ENCODE peak calls at places on chromosomes 13 and 19, in ten cellular contexts. V is upper lobe of left lung, C is spleen, M is body of pancreas, O is right lobe of liver, Q is adrenal gland, N is breast epithelium, U is stomach, G is esophagus muscularis mucosa, D is suprapubic skin. X is an unnamed sample.
A peak's percentile ranks its signal among the peaks of the same experiment; 100 is the strongest.

GRCh38 chr13:110421696-110422395 is 114.8 kb downstream of the COL4A2 start:
- DNase-seq in V (no peak), C (no peak), M (no peak), O (no peak), Q (no peak), N (no peak), U (no peak), G (no peak), D (no peak), X (no peak)

GRCh38 chr19:31066385-31066784 is 282.9 kb downstream of the TSHZ3 start:
- DNase-seq in V (no peak), C (no peak), M (no peak), O (no peak), Q (peak; percentile 21), N (no peak), U (no peak), G (no peak), D (no peak), X (no peak)

GRCh38 chr19:56671613-56671994 is at the start of gene ZNF835:
- DNase-seq in V (peak; percentile 94), C (peak; percentile 94), M (peak; percentile 94), O (peak; percentile 86), Q (peak; percentile 96), N (peak; percentile 77), U (peak; percentile 76), G (peak; percentile 97), D (peak; percentile 91), X (peak; percentile 98)

GRCh38 chr13:113816248-113816924 is 47.5 kb downstream of the GAS6 start:
- DNase-seq in V (no peak), C (peak; percentile 70), M (no peak), O (no peak), Q (peak; percentile 28), N (no peak), U (no peak), G (no peak), D (no peak), X (no peak)

GRCh38 chr13:33326723-33327122 is 41.2 kb upstream of the STARD13 start:
- DNase-seq in V (no peak), C (no peak), M (no peak), O (no peak), Q (no peak), N (no peak), U (no peak), G (no peak), D (no peak), X (no peak)

GRCh38 chr13:63408227-63409202 is 1992.9 kb upstream of the PCDH20 start:
- DNase-seq in V (no peak), C (no peak), M (no peak), O (no peak), Q (no peak), N (no peak), U (no peak), G (no peak), D (no peak), X (no peak)

GRCh38 chr13:22848539-22849052 is 332.2 kb upstream of the SGCG start:
- DNase-seq in V (no peak), C (no peak), M (peak; percentile 7), O (no peak), Q (no peak), N (no peak), U (no peak), G (no peak), D (no peak), X (peak; percentile 68)

GRCh38 chr13:40271931-40272775 is 394.3 kb downstream of the FOXO1 start:
- DNase-seq in V (no peak), C (no peak), M (peak; percentile 64), O (no peak), Q (peak; percentile 59), N (peak; percentile 97), U (peak; percentile 49), G (no peak), D (peak; percentile 89), X (peak; percentile 80)

GRCh38 chr13:109427148-109427547 is 359.2 kb downstream of the IRS2 start:
- DNase-seq in V (no peak), C (no peak), M (no peak), O (no peak), Q (no peak), N (no peak), U (no peak), G (peak; percentile 29), D (no peak), X (no peak)

GRCh38 chr19:51687791-51688664 is 5.1 kb upstream of the SPACA6 start:
- DNase-seq in V (peak; percentile 69), C (peak; percentile 77), M (peak; percentile 32), O (no peak), Q (peak; percentile 83), N (peak; percentile 53), U (peak; percentile 32), G (no peak), D (no peak), X (peak; percentile 59)

GRCh38 chr19:12779162-12779993 is 4.0 kb upstream of the HOOK2 start:
- DNase-seq in V (peak; percentile 62), C (peak; percentile 83), M (peak; percentile 26), O (peak; percentile 63), Q (peak; percentile 81), N (no peak), U (no peak), G (no peak), D (no peak), X (peak; percentile 60)

GRCh38 chr19:45884682-45885555 is 1.0 kb downstream of the IRF2BP1 start:
- DNase-seq in V (no peak), C (peak; percentile 85), M (peak; percentile 40), O (peak; percentile 54), Q (no peak), N (peak; percentile 46), U (peak; percentile 31), G (no peak), D (no peak), X (no peak)

GRCh38 chr19:6736169-6736916 is 1.0 kb downstream of the GPR108 start:
- DNase-seq in V (peak; percentile 87), C (peak; percentile 93), M (peak; percentile 83), O (peak; percentile 82), Q (peak; percentile 91), N (peak; percentile 73), U (peak; percentile 75), G (peak; percentile 94), D (no peak), X (peak; percentile 83)
- TF ChIP-seq POLR2A in V (peak; percentile 45), C (no peak), M (peak; percentile 34), O (peak; percentile 25), Q (no peak), N (no peak), U (no peak), G (no peak), D (no peak), X (peak; percentile 10)

GRCh38 chr19:15456871-15457700 is 7.3 kb downstream of the RASAL3 start:
- DNase-seq in V (no peak), C (no peak), M (peak; percentile 60), O (no peak), Q (no peak), N (peak; percentile 50), U (no peak), G (no peak), D (no peak), X (peak; percentile 51)
- H3K4me3 ChIP-seq in V (no peak overlapping the region), C (no peak overlapping the region), M (no peak overlapping the region), O (no peak overlapping the region), Q (no peak overlapping the region), N (peak overlapping the region; percentile 62), U (peak overlapping the region; percentile 27), G (peak overlapping the region; percentile 25), D (peak overlapping the region; percentile 43), X (peak overlapping the region; percentile 18)

GRCh38 chr19:14606627-14607026 is 23.7 kb downstream of the CLEC17A start:
- DNase-seq in V (no peak), C (no peak), M (no peak), O (no peak), Q (no peak), N (no peak), U (no peak), G (no peak), D (no peak), X (no peak)

GRCh38 chr19:14599548-14600147 is 16.8 kb downstream of the CLEC17A start:
- DNase-seq in V (no peak), C (no peak), M (no peak), O (no peak), Q (no peak), N (no peak), U (no peak), G (no peak), D (no peak), X (no peak)

DNA sequence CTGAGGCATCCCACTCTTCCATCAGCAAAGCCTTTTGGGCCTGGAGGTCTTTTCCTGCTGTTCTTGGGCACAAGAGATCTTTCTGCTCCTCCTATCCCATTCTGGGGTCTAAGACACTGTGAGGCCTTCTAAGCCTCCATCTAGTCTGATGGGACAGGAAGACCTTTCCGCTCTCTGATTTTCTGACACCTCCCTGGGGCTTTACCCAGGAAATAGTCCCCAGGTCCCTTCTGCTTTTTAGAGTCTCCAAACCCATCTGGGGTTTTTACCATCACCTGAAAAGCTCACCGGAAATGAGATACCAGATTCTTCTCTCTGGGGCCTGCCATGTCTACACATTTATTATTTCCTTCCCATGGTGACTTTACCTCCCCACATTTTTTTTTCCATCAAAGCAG is 21.1 kb downstream of the CLEC17A start:
- DNase-seq in V (no peak), C (no peak), M (no peak), O (no peak), Q (no peak), N (no peak), U (no peak), G (no peak), D (no peak), X (no peak)
- TF ChIP-seq POLR2A in V (no peak), C (no peak), M (no peak), O (no peak), Q (no peak), N (no peak), U (no peak), G (no peak), D (no peak), X (no peak)

GRCh38 chr19:27752530-27753184 is 1460.3 kb downstream of the UQCRFS1 start:
- DNase-seq in V (no peak), C (no peak), M (no peak), O (no peak), Q (no peak), N (no peak), U (peak; percentile 10), G (no peak), D (peak; percentile 37), X (no peak)
- H3K4me3 ChIP-seq in V (no peak overlapping the region), C (no peak overlapping the region), M (no peak overlapping the region), O (no peak overlapping the region), Q (no peak overlapping the region), N (no peak overlapping the region), U (no peak overlapping the region), G (no peak overlapping the region), D (no peak overlapping the region), X (no peak overlapping the region)

GRCh38 chr13:24922390-24923304 is 158.7 kb downstream of the RNF17 start:
- DNase-seq in V (peak; percentile 99), C (peak; percentile 99), M (peak; percentile 97), O (peak; percentile 99), Q (peak; percentile 98), N (peak; percentile 93), U (peak; percentile 97), G (peak; percentile 99), D (peak; percentile 97), X (peak; percentile 98)
- TF ChIP-seq POLR2A in V (peak; percentile 89), C (peak; percentile 25), M (peak; percentile 88), O (peak; percentile 87), Q (peak; percentile 66), N (no peak), U (no peak), G (peak; percentile 23), D (peak; percentile 28), X (peak; percentile 48)